ENCODE peak calls at places on chromosome 11, in eight cellular contexts. One of them, this sample, is unnamed.

GRCh38 chr11:9506489-9507343 is 45.9 kb downstream of the ZNF143 start:
- DNase-seq in tibial artery: peak; percentile 74
- DNase-seq in upper lobe of right lung: no peak
- DNase-seq in psoas muscle: peak; percentile 56
- DNase-seq in HFFc6: peak; percentile 67
- DNase-seq in germinal center: peak; percentile 60
- DNase-seq in left cardiac atrium: peak; percentile 67
- DNase-seq in activated CD8-positive, alpha-beta memory T cell treated with anti-CD3 and anti-CD28 coated beads, Interleukin-2, amount 50 U/mL, for 4 hours: peak; percentile 76
- DNase-seq in this sample: peak; percentile 45

GRCh38 chr11:119101367-119101758 is 290 bp downstream of the DPAGT1 start:
- DNase-seq in germinal center: no peak
- DNase-seq in left cardiac atrium: no peak
- DNase-seq in upper lobe of right lung: no peak
- DNase-seq in activated CD8-positive, alpha-beta memory T cell treated with anti-CD3 and anti-CD28 coated beads, Interleukin-2, amount 50 U/mL, for 4 hours: no peak
- DNase-seq in HFFc6: no peak
- DNase-seq in psoas muscle: no peak
- DNase-seq in tibial artery: no peak
- DNase-seq in this sample: peak; percentile 49

GRCh38 chr11:86735462-86736302 is 63.3 kb upstream of the ME3 start:
- DNase-seq in left cardiac atrium: no peak
- DNase-seq in tibial artery: no peak
- DNase-seq in upper lobe of right lung: no peak
- DNase-seq in HFFc6: peak; percentile 57
- DNase-seq in psoas muscle: no peak
- DNase-seq in activated CD8-positive, alpha-beta memory T cell treated with anti-CD3 and anti-CD28 coated beads, Interleukin-2, amount 50 U/mL, for 4 hours: no peak
- DNase-seq in germinal center: no peak
- DNase-seq in this sample: no peak

GRCh38 chr11:11215058-11215815 is 137.8 kb downstream of the CSNK2A3 start:
- DNase-seq in psoas muscle: no peak
- DNase-seq in germinal center: no peak
- DNase-seq in activated CD8-positive, alpha-beta memory T cell treated with anti-CD3 and anti-CD28 coated beads, Interleukin-2, amount 50 U/mL, for 4 hours: no peak
- DNase-seq in upper lobe of right lung: no peak
- DNase-seq in HFFc6: no peak
- DNase-seq in tibial artery: no peak
- DNase-seq in left cardiac atrium: no peak
- DNase-seq in this sample: no peak

GRCh38 chr11:73982595-73982989 is at the start of gene UCP2:
- DNase-seq in psoas muscle: peak; percentile 91
- DNase-seq in upper lobe of right lung: peak; percentile 95
- DNase-seq in tibial artery: peak; percentile 81
- DNase-seq in HFFc6: peak; percentile 64
- DNase-seq in left cardiac atrium: peak; percentile 89
- DNase-seq in activated CD8-positive, alpha-beta memory T cell treated with anti-CD3 and anti-CD28 coated beads, Interleukin-2, amount 50 U/mL, for 4 hours: peak; percentile 79
- DNase-seq in germinal center: peak; percentile 88
- DNase-seq in this sample: peak; percentile 79

GRCh38 chr11:94806436-94806835 is 38.3 kb downstream of the AMOTL1 start:
- DNase-seq in activated CD8-positive, alpha-beta memory T cell treated with anti-CD3 and anti-CD28 coated beads, Interleukin-2, amount 50 U/mL, for 4 hours: no peak
- DNase-seq in HFFc6: no peak
- DNase-seq in germinal center: no peak
- DNase-seq in upper lobe of right lung: no peak
- DNase-seq in tibial artery: no peak
- DNase-seq in left cardiac atrium: no peak
- DNase-seq in psoas muscle: no peak
- DNase-seq in this sample: no peak

GRCh38 chr11:30712749-30713148 is 126.6 kb upstream of the MPPED2 start:
- DNase-seq in HFFc6: no peak
- DNase-seq in tibial artery: no peak
- DNase-seq in germinal center: no peak
- DNase-seq in activated CD8-positive, alpha-beta memory T cell treated with anti-CD3 and anti-CD28 coated beads, Interleukin-2, amount 50 U/mL, for 4 hours: no peak
- DNase-seq in psoas muscle: no peak
- DNase-seq in left cardiac atrium: no peak
- DNase-seq in upper lobe of right lung: no peak
- DNase-seq in this sample: no peak

GRCh38 chr11:49442669-49443068 is 234.3 kb upstream of the FOLH1 start:
- DNase-seq in HFFc6: no peak
- DNase-seq in tibial artery: no peak
- DNase-seq in germinal center: no peak
- DNase-seq in psoas muscle: no peak
- DNase-seq in upper lobe of right lung: no peak
- DNase-seq in left cardiac atrium: no peak
- DNase-seq in activated CD8-positive, alpha-beta memory T cell treated with anti-CD3 and anti-CD28 coated beads, Interleukin-2, amount 50 U/mL, for 4 hours: no peak
- DNase-seq in this sample: no peak

GRCh38 chr11:35247428-35247827 is 108.5 kb downstream of the CD44 start:
- DNase-seq in germinal center: no peak
- DNase-seq in activated CD8-positive, alpha-beta memory T cell treated with anti-CD3 and anti-CD28 coated beads, Interleukin-2, amount 50 U/mL, for 4 hours: peak; percentile 62
- DNase-seq in tibial artery: no peak
- DNase-seq in psoas muscle: no peak
- DNase-seq in HFFc6: no peak
- DNase-seq in upper lobe of right lung: no peak
- DNase-seq in left cardiac atrium: no peak
- DNase-seq in this sample: no peak

GRCh38 chr11:65478411-65479183 is 20.2 kb upstream of the MALAT1 start:
- DNase-seq in upper lobe of right lung: peak; percentile 80
- DNase-seq in activated CD8-positive, alpha-beta memory T cell treated with anti-CD3 and anti-CD28 coated beads, Interleukin-2, amount 50 U/mL, for 4 hours: no peak
- DNase-seq in tibial artery: peak; percentile 51
- DNase-seq in germinal center: no peak
- DNase-seq in psoas muscle: peak; percentile 76
- DNase-seq in left cardiac atrium: peak; percentile 77
- DNase-seq in HFFc6: no peak
- DNase-seq in this sample: no peak

GRCh38 chr11:10770626-10771254 is 19.7 kb downstream of the CTR9 start:
- DNase-seq in activated CD8-positive, alpha-beta memory T cell treated with anti-CD3 and anti-CD28 coated beads, Interleukin-2, amount 50 U/mL, for 4 hours: no peak
- DNase-seq in left cardiac atrium: no peak
- DNase-seq in psoas muscle: peak; percentile 41
- DNase-seq in germinal center: peak; percentile 43
- DNase-seq in upper lobe of right lung: no peak
- DNase-seq in tibial artery: peak; percentile 44
- DNase-seq in HFFc6: peak; percentile 33
- DNase-seq in this sample: peak; percentile 36

GRCh38 chr11:18726040-18726439 is at the start of gene IGSF22:
- DNase-seq in tibial artery: no peak
- DNase-seq in germinal center: no peak
- DNase-seq in left cardiac atrium: no peak
- DNase-seq in psoas muscle: no peak
- DNase-seq in HFFc6: no peak
- DNase-seq in upper lobe of right lung: no peak
- DNase-seq in activated CD8-positive, alpha-beta memory T cell treated with anti-CD3 and anti-CD28 coated beads, Interleukin-2, amount 50 U/mL, for 4 hours: no peak
- DNase-seq in this sample: no peak

GRCh38 chr11:72683782-72684200 is 9.6 kb upstream of the PDE2A start:
- DNase-seq in HFFc6: no peak
- DNase-seq in left cardiac atrium: peak; percentile 63
- DNase-seq in tibial artery: peak; percentile 76
- DNase-seq in psoas muscle: peak; percentile 71
- DNase-seq in germinal center: peak; percentile 82
- DNase-seq in upper lobe of right lung: peak; percentile 80
- DNase-seq in activated CD8-positive, alpha-beta memory T cell treated with anti-CD3 and anti-CD28 coated beads, Interleukin-2, amount 50 U/mL, for 4 hours: peak; percentile 70
- DNase-seq in this sample: peak; percentile 83

GRCh38 chr11:30244255-30244654 is 13.4 kb downstream of the FSHB start:
- DNase-seq in activated CD8-positive, alpha-beta memory T cell treated with anti-CD3 and anti-CD28 coated beads, Interleukin-2, amount 50 U/mL, for 4 hours: no peak
- DNase-seq in tibial artery: no peak
- DNase-seq in psoas muscle: no peak
- DNase-seq in left cardiac atrium: no peak
- DNase-seq in upper lobe of right lung: no peak
- DNase-seq in germinal center: no peak
- DNase-seq in HFFc6: peak; percentile 4
- DNase-seq in this sample: no peak

GRCh38 chr11:18013790-18014507 is 1.1 kb upstream of the SERGEF start:
- DNase-seq in activated CD8-positive, alpha-beta memory T cell treated with anti-CD3 and anti-CD28 coated beads, Interleukin-2, amount 50 U/mL, for 4 hours: no peak
- DNase-seq in left cardiac atrium: no peak
- DNase-seq in psoas muscle: no peak
- DNase-seq in upper lobe of right lung: no peak
- DNase-seq in tibial artery: no peak
- DNase-seq in HFFc6: no peak
- DNase-seq in germinal center: no peak
- DNase-seq in this sample: no peak

GRCh38 chr11:45930031-45930794 is 7.8 kb downstream of the LARGE2 start:
- DNase-seq in HFFc6: no peak
- DNase-seq in upper lobe of right lung: peak; percentile 73
- DNase-seq in activated CD8-positive, alpha-beta memory T cell treated with anti-CD3 and anti-CD28 coated beads, Interleukin-2, amount 50 U/mL, for 4 hours: no peak
- DNase-seq in germinal center: peak; percentile 92
- DNase-seq in left cardiac atrium: no peak
- DNase-seq in psoas muscle: no peak
- DNase-seq in tibial artery: no peak
- DNase-seq in this sample: no peak

GRCh38 chr11:17014774-17015638 is 792 bp upstream of the PLEKHA7 start:
- DNase-seq in activated CD8-positive, alpha-beta memory T cell treated with anti-CD3 and anti-CD28 coated beads, Interleukin-2, amount 50 U/mL, for 4 hours: no peak
- DNase-seq in tibial artery: no peak
- DNase-seq in upper lobe of right lung: no peak
- DNase-seq in left cardiac atrium: peak; percentile 23
- DNase-seq in psoas muscle: no peak
- DNase-seq in germinal center: peak; percentile 72
- DNase-seq in HFFc6: no peak
- DNase-seq in this sample: peak; percentile 62

GRCh38 chr11:8832571-8833260 is 78.3 kb upstream of the AKIP1 start:
- DNase-seq in psoas muscle: no peak
- DNase-seq in HFFc6: peak; percentile 76
- DNase-seq in tibial artery: no peak
- DNase-seq in upper lobe of right lung: peak; percentile 69
- DNase-seq in left cardiac atrium: no peak
- DNase-seq in germinal center: peak; percentile 26
- DNase-seq in activated CD8-positive, alpha-beta memory T cell treated with anti-CD3 and anti-CD28 coated beads, Interleukin-2, amount 50 U/mL, for 4 hours: no peak
- DNase-seq in this sample: no peak

GRCh38 chr11:132466983-132467382 is 1065.3 kb downstream of the OPCML start:
- DNase-seq in tibial artery: no peak
- DNase-seq in germinal center: no peak
- DNase-seq in psoas muscle: no peak
- DNase-seq in left cardiac atrium: no peak
- DNase-seq in upper lobe of right lung: no peak
- DNase-seq in HFFc6: no peak
- DNase-seq in activated CD8-positive, alpha-beta memory T cell treated with anti-CD3 and anti-CD28 coated beads, Interleukin-2, amount 50 U/mL, for 4 hours: no peak
- DNase-seq in this sample: no peak

GRCh38 chr11:73288873-73289707 is 17.0 kb downstream of the P2RY6 start:
- DNase-seq in activated CD8-positive, alpha-beta memory T cell treated with anti-CD3 and anti-CD28 coated beads, Interleukin-2, amount 50 U/mL, for 4 hours: peak; percentile 45
- DNase-seq in HFFc6: peak; percentile 90
- DNase-seq in tibial artery: peak; percentile 68
- DNase-seq in upper lobe of right lung: peak; percentile 84
- DNase-seq in psoas muscle: peak; percentile 69
- DNase-seq in left cardiac atrium: peak; percentile 81
- DNase-seq in germinal center: peak; percentile 88
- DNase-seq in this sample: peak; percentile 82

GRCh38 chr11:116701297-116701801 is 71.4 kb downstream of the BUD13 start:
- DNase-seq in HFFc6: no peak
- DNase-seq in psoas muscle: no peak
- DNase-seq in germinal center: no peak
- DNase-seq in activated CD8-positive, alpha-beta memory T cell treated with anti-CD3 and anti-CD28 coated beads, Interleukin-2, amount 50 U/mL, for 4 hours: no peak
- DNase-seq in left cardiac atrium: no peak
- DNase-seq in upper lobe of right lung: peak; percentile 63
- DNase-seq in tibial artery: no peak
- DNase-seq in this sample: no peak

This sample was measured in HuH-7.